ENCODE peak calls at places on chromosomes 4 and X, in seven cellular contexts. M is stomach, W is ovary, A is A549, N is GM12878, Z is transverse colon, J is H1. S is an unnamed sample.
A peak's percentile ranks its signal among the peaks of the same experiment; 100 is the strongest.

GRCh38 chrX:122641136-122641535 is 542.9 kb upstream of the GRIA3 start:
- DNase-seq in M (no peak), W (no peak), A (no peak), N (no peak), Z (no peak), J (no peak), S (no peak)

GRCh38 chrX:39163585-39163984 is 362.3 kb downstream of the MID1IP1 start:
- DNase-seq in M (no peak), W (no peak), A (no peak), N (no peak), Z (no peak), J (no peak), S (no peak)

GRCh38 chrX:130887392-130887791 is 15.6 kb downstream of the ENOX2 start:
- DNase-seq in M (no peak), W (no peak), A (no peak), N (no peak), Z (no peak), J (no peak), S (no peak)

GRCh38 chr4:40685300-40685699 is 55.6 kb upstream of the RBM47 start:
- DNase-seq in M (no peak), W (no peak), A (peak; percentile 21), N (no peak), Z (no peak), J (no peak), S (no peak)

GRCh38 chrX:78652971-78653822 is 5.9 kb downstream of the RTL3 start:
- DNase-seq in M (no peak), W (no peak), A (peak; percentile 48), N (no peak), Z (no peak), J (no peak), S (no peak)

GRCh38 chr4:55445921-55446577 is 50.3 kb downstream of the TMEM165 start:
- DNase-seq in M (no peak), W (no peak), A (no peak), N (no peak), Z (no peak), J (no peak), S (no peak)

GRCh38 chr4:47122592-47123291 is 91.4 kb downstream of the GABRB1 start:
- DNase-seq in M (peak; percentile 42), W (no peak), A (peak; percentile 61), N (peak; percentile 21), Z (peak; percentile 58), J (peak; percentile 51), S (no peak)

GRCh38 chr4:95729596-95729995 is 110.3 kb upstream of the PDHA2 start:
- DNase-seq in M (no peak), W (no peak), A (no peak), N (no peak), Z (no peak), J (no peak), S (no peak)

GRCh38 chrX:19152762-19153161 is 30.5 kb upstream of the ADGRG2 start:
- DNase-seq in M (no peak), W (no peak), A (no peak), N (no peak), Z (no peak), J (no peak), S (no peak)

GRCh38 chr4:102404551-102404969 is 59.3 kb upstream of the SLC39A8 start:
- DNase-seq in M (no peak), W (no peak), A (no peak), N (no peak), Z (no peak), J (no peak), S (no peak)

GRCh38 chr4:2902126-2902525 is 58.5 kb downstream of the ADD1 start:
- DNase-seq in M (no peak), W (no peak), A (no peak), N (no peak), Z (no peak), J (no peak), S (no peak)

GRCh38 chr4:172865531-172866127 is 303.0 kb upstream of the GALNT7 start:
- DNase-seq in M (no peak), W (no peak), A (no peak), N (no peak), Z (no peak), J (no peak), S (no peak)

GRCh38 chrX:140815868-140816267 is 106.3 kb downstream of the LINC00632 start:
- DNase-seq in M (no peak), W (no peak), A (no peak), N (no peak), Z (no peak), J (no peak), S (no peak)

GRCh38 chr4:187477224-187477623 is 518.3 kb upstream of the ZFP42 start:
- DNase-seq in M (no peak), W (no peak), A (no peak), N (no peak), Z (no peak), J (no peak), S (no peak)

GRCh38 chr4:143362392-143363046 is 25.8 kb downstream of the GAB1 start:
- DNase-seq in M (no peak), W (no peak), A (no peak), N (no peak), Z (no peak), J (no peak), S (no peak)

GRCh38 chr4:137892134-137892533 is 350.0 kb downstream of the SLC7A11 start:
- DNase-seq in M (no peak), W (no peak), A (no peak), N (no peak), Z (no peak), J (no peak), S (no peak)

GRCh38 chr4:186728631-186729271 is 5.1 kb upstream of the FAT1 start:
- DNase-seq in M (no peak), W (no peak), A (peak; percentile 50), N (no peak), Z (no peak), J (no peak), S (no peak)

GRCh38 chr4:76007089-76007559 is at the start of gene CXCL9:
- DNase-seq in M (no peak), W (no peak), A (no peak), N (no peak), Z (no peak), J (no peak), S (no peak)

GRCh38 chrX:148265829-148266228 is 234.6 kb upstream of the AFF2 start:
- DNase-seq in M (no peak), W (no peak), A (no peak), N (no peak), Z (no peak), J (no peak), S (no peak)

GRCh38 chrX:121987163-121987562 is 939.8 kb downstream of the GLUD2 start:
- DNase-seq in M (no peak), W (no peak), A (no peak), N (no peak), Z (no peak), J (no peak), S (no peak)

GRCh38 chr4:137705171-137705783 is 173.0 kb upstream of the PCDH18 start:
- DNase-seq in M (no peak), W (no peak), A (no peak), N (no peak), Z (no peak), J (no peak), S (no peak)

GRCh38 chrX:123084797-123085196 is 99.3 kb upstream of the GRIA3 start:
- DNase-seq in M (no peak), W (no peak), A (peak; percentile 32), N (no peak), Z (no peak), J (no peak), S (no peak)

GRCh38 chr4:121696641-121697461 is at the start of gene ANXA5:
- DNase-seq in M (peak; percentile 90), W (peak; percentile 88), A (peak; percentile 81), N (no peak), Z (peak; percentile 91), J (no peak), S (peak; percentile 96)

GRCh38 chrX:43861750-43862149 is 20.5 kb downstream of the MAOB start:
- DNase-seq in M (no peak), W (peak; percentile 22), A (peak; percentile 32), N (no peak), Z (no peak), J (no peak), S (no peak)

GRCh38 chrX:24506082-24506481 is 41.0 kb downstream of the PDK3 start:
- DNase-seq in M (no peak), W (no peak), A (peak; percentile 25), N (peak; percentile 12), Z (no peak), J (no peak), S (no peak)

GRCh38 chr4:16609170-16609758 is 289.2 kb downstream of the LDB2 start:
- DNase-seq in M (no peak), W (no peak), A (no peak), N (no peak), Z (no peak), J (no peak), S (no peak)

GRCh38 chr4:57206172-57206571 is 96.0 kb upstream of the IGFBP7 start:
- DNase-seq in M (no peak), W (no peak), A (no peak), N (no peak), Z (no peak), J (no peak), S (no peak)

GRCh38 chr4:12926189-12927066 is 557.7 kb downstream of the RAB28 start:
- DNase-seq in M (no peak), W (no peak), A (no peak), N (peak; percentile 11), Z (no peak), J (no peak), S (no peak)
- TF ChIP-seq EP300 in M (no peak), W (no peak), A (no peak), N (no peak), Z (no peak), J (no peak), S (no peak)

GRCh38 chr4:85055558-85055957 is 89.1 kb upstream of the WDFY3 start:
- DNase-seq in M (no peak), W (no peak), A (no peak), N (no peak), Z (no peak), J (no peak), S (no peak)
- TF ChIP-seq EP300 in M (no peak), W (no peak), A (no peak), N (no peak), Z (no peak), J (no peak), S (no peak)

DNA sequence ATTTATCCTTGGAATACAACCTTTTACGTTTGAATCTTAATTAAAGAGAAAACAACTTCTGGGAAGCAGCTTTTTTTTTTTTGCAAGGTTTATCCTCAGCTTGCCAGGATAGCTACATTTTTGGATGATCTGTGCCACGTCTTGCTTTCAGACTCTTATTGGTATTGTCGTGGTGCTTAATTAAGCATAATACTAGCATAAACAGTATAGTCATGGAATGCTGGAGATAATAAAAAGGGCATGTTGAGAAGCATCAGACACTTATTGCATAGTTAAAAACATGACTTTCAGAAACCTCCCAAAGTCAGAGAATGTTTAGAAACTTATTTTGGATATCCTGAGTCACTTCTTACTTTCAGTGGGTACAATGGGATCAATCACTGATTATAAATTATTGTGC is 77.0 kb downstream of the PALLD start:
- DNase-seq in M (no peak), W (no peak), A (no peak), N (no peak), Z (no peak), J (no peak), S (no peak)
- TF ChIP-seq EP300 in M (no peak), W (no peak), A (no peak), N (no peak), Z (no peak), J (no peak), S (no peak)

DNA sequence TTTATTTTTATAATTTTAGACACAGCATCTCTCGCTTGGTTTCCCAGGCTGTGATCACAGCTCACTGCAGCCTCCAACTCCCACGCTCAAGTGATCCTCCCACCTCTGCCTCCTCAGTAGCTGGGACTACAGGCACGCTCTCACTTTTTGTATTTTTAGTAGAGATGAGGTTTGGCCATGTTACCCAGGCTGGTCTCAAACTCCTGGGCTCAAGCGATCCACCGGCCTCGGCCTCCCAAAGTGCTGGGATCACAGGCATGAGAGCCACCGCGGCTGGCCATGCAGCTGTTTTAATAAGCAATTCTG is 39.1 kb downstream of the DHRSX start:
- DNase-seq in M (no peak), W (no peak), A (no peak), N (no peak), Z (no peak), J (no peak), S (no peak)
- TF ChIP-seq EP300 in M (no peak), W (no peak), A (no peak), N (no peak), Z (no peak), J (no peak), S (no peak)

S was measured in sigmoid colon.